ENCODE peak calls at places on chromosomes 2 and 18, in five cellular contexts. Y is lower leg skin, S is cardiac fibroblast, I is kidney epithelial cell, P is fibroblast of pulmonary artery. X is an unnamed sample.

GRCh38 chr2:238699307-238700121 is 148.4 kb upstream of the TWIST2 start:
- DNase-seq in I (no peak), P (no peak), Y (peak; percentile 71), S (no peak), X (no peak)

GRCh38 chr2:171598713-171599319 is 76.5 kb downstream of the CYBRD1 start:
- DNase-seq in S (peak; percentile 86), P (peak; percentile 81), I (peak; percentile 31), Y (no peak), X (peak; percentile 88)

GRCh38 chr2:237874585-237875161 is 15.2 kb downstream of the RAMP1 start:
- DNase-seq in Y (peak; percentile 64), I (no peak), P (peak; percentile 50), S (peak; percentile 72), X (peak; percentile 63)

GRCh38 chr2:5950736-5951135 is 258.6 kb downstream of the SOX11 start:
- DNase-seq in S (no peak), P (no peak), I (no peak), Y (peak; percentile 50), X (no peak)

GRCh38 chr2:219289537-219290361 is 10.6 kb downstream of the DNAJB2 start:
- DNase-seq in S (peak; percentile 91), I (no peak), Y (peak; percentile 91), P (peak; percentile 98), X (peak; percentile 98)

GRCh38 chr2:54457326-54458023 is 1.3 kb downstream of the SPTBN1 start:
- DNase-seq in Y (no peak), P (no peak), S (no peak), I (no peak), X (no peak)

GRCh38 chr2:54757496-54757895 is 34.0 kb downstream of the EML6 start:
- DNase-seq in I (no peak), Y (no peak), S (peak; percentile 40), P (peak; percentile 64), X (peak; percentile 5)

GRCh38 chr18:57534535-57534934 is 52.0 kb downstream of the FECH start:
- DNase-seq in S (no peak), Y (no peak), I (no peak), P (no peak), X (no peak)

GRCh38 chr18:43680096-43680495 is 402.8 kb upstream of the SYT4 start:
- DNase-seq in S (no peak), I (no peak), P (no peak), Y (no peak), X (no peak)

GRCh38 chr2:208015475-208015874 is 9.9 kb downstream of the PLEKHM3 start:
- DNase-seq in P (no peak), I (no peak), S (no peak), Y (no peak), X (no peak)

GRCh38 chr2:131037398-131038257 is 55.6 kb downstream of the FAM168B start:
- DNase-seq in S (no peak), Y (peak; percentile 79), P (no peak), I (no peak), X (no peak)

GRCh38 chr2:102037681-102038080 is 45.9 kb downstream of the IL1R2 start:
- DNase-seq in I (no peak), P (peak; percentile 85), S (peak; percentile 92), Y (no peak), X (peak; percentile 68)

GRCh38 chr2:20443276-20443920 is 3.5 kb upstream of the RHOB start:
- DNase-seq in S (peak; percentile 79), P (peak; percentile 74), Y (peak; percentile 84), I (peak; percentile 86), X (peak; percentile 74)

GRCh38 chr2:57869763-57870344 is 176.8 kb upstream of the VRK2 start:
- DNase-seq in I (no peak), Y (no peak), S (no peak), P (no peak), X (no peak)

GRCh38 chr2:72276356-72276755 is 128.7 kb upstream of the CYP26B1 start:
- DNase-seq in I (no peak), S (peak; percentile 23), Y (no peak), P (no peak), X (no peak)

GRCh38 chr2:224072541-224073188 is 33.6 kb upstream of the SERPINE2 start:
- DNase-seq in S (peak; percentile 11), I (no peak), P (peak; percentile 66), Y (no peak), X (no peak)

GRCh38 chr18:13137041-13137938 is 81.3 kb upstream of the LDLRAD4 start:
- DNase-seq in S (peak; percentile 25), Y (no peak), I (no peak), P (peak; percentile 17), X (no peak)

GRCh38 chr18:56286775-56287174 is 351.6 kb downstream of the TXNL1 start:
- DNase-seq in P (peak; percentile 56), Y (no peak), I (no peak), S (peak; percentile 62), X (no peak)

GRCh38 chr2:236969075-236969474 is 116.6 kb upstream of the COPS8 start:
- DNase-seq in S (no peak), Y (peak; percentile 81), I (no peak), P (no peak), X (no peak)

GRCh38 chr2:2562867-2563266 is 231.8 kb upstream of the MYT1L start:
- DNase-seq in I (no peak), P (no peak), Y (peak; percentile 37), S (no peak), X (no peak)
- H3K4me3 ChIP-seq in I (no peak overlapping the region), P (no peak overlapping the region), Y (no peak overlapping the region), S (no peak overlapping the region), X (no peak overlapping the region)

DNA sequence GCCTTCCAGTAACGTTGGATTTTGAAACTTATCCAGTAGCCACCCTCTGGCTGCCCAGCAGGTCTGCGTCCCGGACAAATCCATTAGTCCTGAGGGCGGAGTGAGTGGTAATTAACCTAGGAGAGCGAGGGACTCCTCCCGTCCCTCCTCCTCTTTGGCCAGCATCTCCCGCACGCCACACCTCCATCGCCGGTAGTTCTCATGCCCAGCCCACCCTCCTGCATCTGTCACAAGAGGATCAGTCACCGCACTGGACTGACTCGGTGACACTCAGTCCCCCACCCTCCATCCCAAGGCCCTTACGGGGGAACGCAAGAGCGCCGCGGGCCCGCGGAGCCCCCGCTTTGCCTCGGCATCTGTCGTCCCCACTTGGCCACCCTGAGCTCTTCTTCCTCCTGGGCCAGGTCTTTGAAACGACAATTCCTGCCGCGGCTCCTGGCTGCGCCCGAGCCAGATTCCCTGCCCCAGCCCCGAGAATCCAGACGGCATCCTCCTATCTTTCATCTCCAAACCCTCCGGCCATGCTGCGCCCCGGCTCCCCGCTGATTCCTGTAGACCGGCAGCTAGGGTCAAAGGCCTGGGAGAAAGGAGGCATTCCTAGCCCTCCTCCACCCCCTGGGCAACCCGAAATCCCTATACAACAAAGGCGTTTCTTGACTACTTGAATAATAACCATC is 77.5 kb downstream of the EIF2AK3 start:
- DNase-seq in Y (peak; percentile 57), P (no peak), S (no peak), I (no peak), X (no peak)
- H3K4me3 ChIP-seq in Y (no peak overlapping the region), P (peak overlapping the region; percentile 33), S (peak overlapping the region; percentile 8), I (peak overlapping the region; percentile 25), X (peak overlapping the region; percentile 49)

DNA sequence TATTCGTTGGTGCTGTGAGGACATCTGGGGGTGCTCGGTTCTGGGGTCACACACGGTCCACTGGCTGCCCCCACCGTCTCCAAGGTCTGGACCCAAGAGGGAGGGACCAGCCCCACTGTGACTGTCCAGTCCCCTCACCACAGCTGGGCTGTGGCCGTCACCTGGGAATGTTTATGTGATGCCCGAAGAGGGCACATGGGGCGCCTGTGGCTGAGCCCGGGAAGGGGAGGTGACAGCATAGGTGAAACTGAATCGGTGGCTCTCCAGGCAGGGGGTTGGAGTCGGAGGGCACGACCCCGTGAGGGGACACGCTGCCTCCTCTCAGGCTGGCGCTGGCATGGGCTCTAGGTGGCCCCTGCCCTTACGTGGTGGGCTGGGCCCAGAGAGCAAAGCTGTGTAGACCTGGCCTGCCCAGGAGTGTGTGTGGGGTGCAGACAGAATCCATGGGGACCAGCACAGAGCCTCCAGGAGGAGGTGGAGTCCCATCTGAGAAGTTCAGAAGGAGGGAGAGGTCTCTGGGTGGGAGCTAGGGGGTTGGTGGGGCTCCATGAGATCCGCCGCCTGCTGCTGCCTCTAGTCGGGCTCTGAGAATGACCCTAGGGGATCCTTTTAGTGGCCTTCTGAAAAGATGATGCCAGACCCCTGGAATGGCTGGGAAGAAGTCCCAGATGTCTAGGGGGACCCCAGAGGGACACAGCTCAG is 1.8 kb downstream of the BOK start:
- DNase-seq in P (no peak), S (no peak), Y (no peak), I (no peak), X (no peak)
- H3K4me3 ChIP-seq in P (peak overlapping the region; percentile 65), S (peak overlapping the region; percentile 64), Y (no peak overlapping the region), I (peak overlapping the region; percentile 76), X (peak overlapping the region; percentile 67)

DNA sequence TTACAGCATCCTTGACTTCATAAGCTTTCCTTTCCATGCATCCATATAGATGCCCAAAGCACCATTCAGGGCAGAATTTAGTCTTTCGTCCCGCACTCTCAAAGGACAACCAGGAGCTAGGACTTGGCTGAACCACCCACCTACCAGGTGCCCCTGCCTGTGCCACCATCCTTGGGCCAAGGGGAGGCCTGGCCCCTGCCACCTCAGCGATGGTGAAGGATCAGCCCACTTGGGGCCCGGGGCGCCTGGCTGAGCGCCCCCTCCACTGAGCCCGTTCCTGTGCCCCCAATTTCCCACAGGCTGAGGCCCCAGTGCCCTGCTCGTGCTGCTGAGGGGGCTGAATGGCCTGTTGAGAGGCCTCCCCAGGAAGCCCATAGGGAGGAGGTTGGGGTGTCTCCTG is 33.3 kb upstream of the ALPP start:
- DNase-seq in S (no peak), I (no peak), P (no peak), Y (no peak), X (no peak)
- H3K4me3 ChIP-seq in S (no peak overlapping the region), I (no peak overlapping the region), P (no peak overlapping the region), Y (no peak overlapping the region), X (no peak overlapping the region)

GRCh38 chr18:51988277-51988676 is 351.7 kb upstream of the DCC start:
- DNase-seq in I (no peak), P (no peak), S (no peak), Y (no peak), X (no peak)
- H3K4me3 ChIP-seq in I (no peak overlapping the region), P (no peak overlapping the region), S (no peak overlapping the region), Y (no peak overlapping the region), X (no peak overlapping the region)

DNA sequence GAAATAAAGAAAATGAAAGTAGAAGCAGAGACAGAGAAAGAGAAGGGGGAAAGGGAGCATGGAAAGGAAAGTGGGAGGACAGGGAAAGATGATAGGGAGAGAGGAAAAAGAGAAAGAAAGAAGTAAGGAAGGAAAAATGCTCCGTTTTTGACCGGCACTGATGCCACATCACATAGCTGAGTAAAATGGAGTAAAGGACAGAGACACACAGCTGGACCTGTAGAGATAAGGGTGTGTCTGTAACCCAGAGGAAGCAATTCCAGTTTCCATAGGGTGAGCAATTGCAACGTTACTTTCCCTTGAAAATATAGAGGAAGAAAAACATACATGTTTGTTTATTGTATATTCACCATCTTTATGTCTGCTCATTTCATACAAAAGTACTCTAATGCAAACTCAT is 1866.9 kb upstream of the PIK3C3 start:
- DNase-seq in S (peak; percentile 4), Y (no peak), P (peak; percentile 14), I (no peak), X (no peak)
- H3K4me3 ChIP-seq in S (peak overlapping the region; percentile 34), Y (no peak overlapping the region), P (peak overlapping the region; percentile 49), I (peak overlapping the region; percentile 1), X (peak overlapping the region; percentile 20)

DNA sequence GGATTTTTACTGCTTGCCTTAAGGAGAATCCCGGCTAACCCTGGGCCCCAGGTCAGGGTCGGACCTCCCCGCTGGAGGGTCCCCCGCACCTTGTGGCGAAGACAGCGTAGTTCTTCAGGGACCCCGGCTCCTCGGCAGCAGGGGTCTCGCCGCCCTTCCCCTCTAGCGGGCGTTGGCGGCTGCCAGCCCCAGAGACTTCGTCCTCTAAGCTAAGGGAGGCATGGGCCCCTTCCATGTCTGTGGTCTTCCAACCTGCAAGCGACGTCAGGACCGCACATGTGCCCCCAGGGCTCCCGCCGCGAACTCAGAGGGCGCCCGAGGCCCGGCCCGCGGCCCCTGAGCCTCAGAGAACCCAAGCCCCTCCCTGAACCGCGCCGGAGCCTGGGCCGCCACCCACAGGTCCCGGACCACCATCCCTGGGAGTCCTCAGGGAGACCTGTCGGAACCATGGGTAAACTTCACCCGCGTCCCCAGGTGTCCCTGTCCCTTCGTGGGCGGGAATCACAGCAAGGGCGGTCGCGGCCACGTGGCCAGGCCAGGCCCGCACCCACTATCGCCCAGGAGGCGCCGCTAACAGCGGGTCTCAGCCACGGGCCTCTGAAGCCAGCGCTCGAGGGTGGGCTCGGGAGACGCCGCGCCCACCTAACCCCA is 562 bp downstream of the ANKMY1 start:
- DNase-seq in Y (peak; percentile 85), P (no peak), I (no peak), S (no peak), X (no peak)
- H3K4me3 ChIP-seq in Y (peak overlapping the region; percentile 17), P (peak overlapping the region; percentile 53), I (peak overlapping the region; percentile 41), S (peak overlapping the region; percentile 55), X (peak overlapping the region; percentile 65)